ENCODE peak calls at places on chromosomes 2 and 18, in ten cellular contexts. N is CD8-positive, alpha-beta T cell; G is mesothelial cell of epicardium; I is astrocyte of the spinal cord; Y is neural progenitor cell; U is astrocyte of the cerebellum; C is left lung; B is GM12865; H is colonic mucosa; Z is PC-3. M is an unnamed sample.

GRCh38 chr2:135276525-135276924 is 224.4 kb downstream of the RAB3GAP1 start:
- DNase-seq in N (no peak), G (no peak), I (no peak), Y (no peak), U (no peak), C (no peak), B (no peak), H (no peak), Z (no peak), M (no peak)

GRCh38 chr2:183037660-183038340 is 457 bp downstream of the NCKAP1 start:
- DNase-seq in N (no peak), G (peak; percentile 67), I (no peak), Y (peak; percentile 76), U (no peak), C (peak; percentile 46), B (peak; percentile 63), H (peak; percentile 51), Z (peak; percentile 22), M (no peak)

GRCh38 chr2:218146056-218146455 is 20.2 kb downstream of the CXCR2 start:
- DNase-seq in N (no peak), G (no peak), I (no peak), Y (no peak), U (no peak), C (no peak), B (no peak), H (no peak), Z (peak; percentile 30), M (no peak)

GRCh38 chr2:70906022-70906421 is 29.7 kb upstream of the ATP6V1B1 start:
- DNase-seq in N (no peak), G (no peak), I (no peak), Y (no peak), U (no peak), C (no peak), B (no peak), H (no peak), Z (no peak), M (peak; percentile 50)

GRCh38 chr2:186770332-186770946 is 76.6 kb downstream of the FAM171B start:
- DNase-seq in N (no peak), G (no peak), I (no peak), Y (no peak), U (no peak), C (no peak), B (no peak), H (no peak), Z (no peak), M (no peak)

GRCh38 chr2:64453710-64454315 is at the start of gene LGALSL:
- DNase-seq in N (no peak), G (peak; percentile 66), I (peak; percentile 29), Y (peak; percentile 92), U (no peak), C (peak; percentile 85), B (peak; percentile 76), H (peak; percentile 88), Z (peak; percentile 67), M (peak; percentile 79)

GRCh38 chr2:218366621-218367414 is 10.2 kb downstream of the CATIP start:
- DNase-seq in N (no peak), G (no peak), I (no peak), Y (no peak), U (no peak), C (no peak), B (no peak), H (no peak), Z (no peak), M (no peak)

GRCh38 chr2:66531156-66531555 is 96.2 kb downstream of the MEIS1 start:
- DNase-seq in N (no peak), G (no peak), I (no peak), Y (no peak), U (no peak), C (no peak), B (no peak), H (no peak), Z (peak; percentile 17), M (no peak)

GRCh38 chr18:79529991-79530390 is 134.3 kb downstream of the NFATC1 start:
- DNase-seq in N (no peak), G (no peak), I (no peak), Y (no peak), U (no peak), C (peak; percentile 26), B (no peak), H (no peak), Z (no peak), M (no peak)

GRCh38 chr2:74831693-74832530 is 2.0 kb upstream of the HK2 start:
- DNase-seq in N (no peak), G (no peak), I (no peak), Y (no peak), U (no peak), C (no peak), B (no peak), H (no peak), Z (peak; percentile 73), M (no peak)

GRCh38 chr2:190527214-190527613 is 7.3 kb downstream of the NEMP2 start:
- DNase-seq in N (no peak), G (no peak), I (no peak), Y (no peak), U (no peak), C (no peak), B (no peak), H (no peak), Z (no peak), M (no peak)

GRCh38 chr2:16071039-16071864 is 130.9 kb downstream of the MYCN start:
- DNase-seq in N (no peak), G (no peak), I (no peak), Y (no peak), U (no peak), C (no peak), B (no peak), H (no peak), Z (no peak), M (no peak)

GRCh38 chr2:16069663-16069932 is 129.2 kb downstream of the MYCN start:
- DNase-seq in N (no peak), G (no peak), I (no peak), Y (no peak), U (no peak), C (no peak), B (no peak), H (no peak), Z (no peak), M (no peak)

GRCh38 chr2:16071865-16072637 is 131.7 kb downstream of the MYCN start:
- DNase-seq in N (no peak), G (no peak), I (no peak), Y (no peak), U (no peak), C (no peak), B (no peak), H (no peak), Z (no peak), M (no peak)

GRCh38 chr2:16069933-16070647 is 129.7 kb downstream of the MYCN start:
- DNase-seq in N (no peak), G (no peak), I (no peak), Y (peak; percentile 71), U (no peak), C (no peak), B (no peak), H (no peak), Z (no peak), M (no peak)

GRCh38 chr2:16070648-16070971 is 130.3 kb downstream of the MYCN start:
- DNase-seq in N (no peak), G (no peak), I (no peak), Y (no peak), U (no peak), C (no peak), B (no peak), H (no peak), Z (no peak), M (no peak)
- TF ChIP-seq CTCF in N (no peak), G (no peak), I (no peak), Y (no peak), U (no peak), C (no peak), B (no peak), H (no peak), Z (no peak), M (no peak)

DNA sequence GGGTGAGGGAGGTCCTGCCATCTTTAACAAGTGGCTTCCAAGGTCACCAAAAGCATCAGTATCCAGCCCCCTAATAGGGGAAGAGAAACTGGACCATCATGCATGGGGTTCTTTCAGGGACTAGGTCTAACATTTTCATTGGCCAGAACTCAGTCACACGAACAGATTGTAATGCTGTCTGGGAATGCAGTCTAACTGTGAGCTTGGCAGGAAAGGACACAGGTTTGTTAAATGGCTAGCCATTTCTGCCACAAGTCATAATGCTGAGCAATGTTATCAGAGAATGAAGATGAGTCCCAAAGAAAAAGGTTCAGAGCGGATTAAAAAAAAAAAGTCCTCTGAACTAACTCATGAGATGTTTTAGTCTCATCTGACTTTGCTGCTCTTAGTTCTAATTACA is 70.9 kb upstream of the TNP1 start:
- DNase-seq in N (no peak), G (no peak), I (no peak), Y (no peak), U (no peak), C (no peak), B (no peak), H (no peak), Z (no peak), M (no peak)
- TF ChIP-seq CTCF in N (no peak), G (no peak), I (no peak), Y (no peak), U (no peak), C (no peak), B (no peak), H (no peak), Z (no peak), M (no peak)

DNA sequence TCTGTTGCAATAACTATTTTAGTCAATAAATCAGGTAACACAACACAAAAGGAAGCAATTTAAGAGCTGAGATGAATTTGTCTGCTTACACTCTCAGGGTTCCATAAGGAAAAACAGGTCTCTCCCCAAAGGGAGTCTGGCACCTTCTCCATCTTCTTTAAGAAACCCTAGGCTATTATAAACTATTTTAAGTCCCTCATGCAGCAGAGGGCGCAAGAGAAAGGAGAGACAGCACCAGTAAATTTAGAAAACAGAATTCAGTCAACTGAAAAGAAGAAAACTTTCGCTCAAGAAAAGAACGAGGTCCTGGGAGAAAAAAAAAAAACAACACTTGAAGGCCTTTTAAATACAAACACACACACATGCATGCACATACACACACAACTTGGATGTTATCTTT is 19.1 kb downstream of the SULT1C4 start:
- DNase-seq in N (no peak), G (no peak), I (peak; percentile 42), Y (peak; percentile 13), U (no peak), C (no peak), B (peak; percentile 39), H (no peak), Z (peak; percentile 67), M (no peak)
- TF ChIP-seq CTCF in N (no peak), G (no peak), I (peak; percentile 28), Y (peak; percentile 36), U (peak; percentile 24), C (no peak), B (peak; percentile 28), H (no peak), Z (peak; percentile 74), M (peak; percentile 40)

DNA sequence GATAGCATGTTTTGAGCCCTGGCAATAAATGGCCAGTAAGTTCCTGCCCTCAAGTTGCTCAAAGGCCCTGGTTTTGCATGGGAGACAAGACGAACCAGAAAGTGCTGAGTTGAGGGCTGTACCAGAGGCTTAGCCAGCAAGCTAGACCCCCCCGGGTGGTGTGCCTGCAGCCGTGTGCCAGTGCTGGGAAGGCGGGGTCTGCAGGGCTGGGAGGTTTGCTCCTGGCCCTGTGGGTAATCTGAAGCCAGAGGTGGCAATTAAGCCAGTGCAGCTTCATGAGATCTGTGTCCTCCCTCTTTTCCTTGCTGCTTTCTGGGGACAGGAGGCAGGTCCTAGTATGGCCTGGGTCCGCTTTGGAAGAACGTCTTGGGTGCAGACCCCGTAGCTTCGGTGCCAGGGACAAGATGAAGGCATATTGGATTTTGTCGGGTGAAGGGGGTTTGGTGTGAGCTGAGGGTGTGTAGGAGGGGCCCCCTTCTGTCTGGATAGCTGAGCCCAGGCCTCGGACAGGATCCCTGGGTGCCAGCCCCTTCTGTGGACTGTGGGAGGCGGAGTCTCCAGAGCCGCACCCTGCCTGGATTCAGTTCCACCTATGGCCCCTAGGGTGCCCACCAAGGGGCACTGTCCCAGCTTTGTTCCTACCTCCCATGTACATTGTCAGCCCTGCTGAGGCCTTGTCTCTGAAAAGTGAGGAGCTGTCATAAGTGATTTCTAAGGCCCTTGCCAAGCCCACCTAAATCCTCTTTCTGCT is 15.6 kb downstream of the ATOH8 start:
- DNase-seq in N (no peak), G (no peak), I (no peak), Y (peak; percentile 59), U (no peak), C (no peak), B (no peak), H (no peak), Z (no peak), M (no peak)
- TF ChIP-seq CTCF in N (no peak), G (peak; percentile 62), I (peak; percentile 49), Y (peak; percentile 45), U (peak; percentile 50), C (no peak), B (peak; percentile 32), H (no peak), Z (peak; percentile 42), M (peak; percentile 68)

M was measured in type B pancreatic cell.